ENCODE peak calls at places on chromosomes 3 and 15, in seven cellular contexts. One of them, this sample, is unnamed.

GRCh38 chr15:29127506-29128430 is 141.9 kb downstream of the NSMCE3 start:
- DNase-seq in CD4-positive, alpha-beta T cell: no peak
- DNase-seq in lower lobe of right lung: peak; percentile 28
- DNase-seq in DND-41: no peak
- DNase-seq in sigmoid colon: peak; percentile 46
- DNase-seq in suprapubic skin: no peak
- DNase-seq in transverse colon: no peak
- DNase-seq in this sample: no peak

GRCh38 chr3:72475258-72476138 is 372.7 kb downstream of the SHQ1 start:
- DNase-seq in CD4-positive, alpha-beta T cell: no peak
- DNase-seq in lower lobe of right lung: no peak
- DNase-seq in DND-41: no peak
- DNase-seq in sigmoid colon: no peak
- DNase-seq in suprapubic skin: no peak
- DNase-seq in transverse colon: no peak
- DNase-seq in this sample: no peak

GRCh38 chr3:59237121-59237520 is 187.3 kb upstream of the CFAP20DC start:
- DNase-seq in CD4-positive, alpha-beta T cell: no peak
- DNase-seq in lower lobe of right lung: no peak
- DNase-seq in DND-41: no peak
- DNase-seq in sigmoid colon: no peak
- DNase-seq in suprapubic skin: no peak
- DNase-seq in transverse colon: no peak
- DNase-seq in this sample: no peak

GRCh38 chr3:149968216-149968615 is 2.5 kb downstream of the PFN2 start:
- DNase-seq in CD4-positive, alpha-beta T cell: no peak
- DNase-seq in lower lobe of right lung: no peak
- DNase-seq in DND-41: no peak
- DNase-seq in sigmoid colon: no peak
- DNase-seq in suprapubic skin: no peak
- DNase-seq in transverse colon: no peak
- DNase-seq in this sample: no peak

GRCh38 chr3:42501681-42502428 is 588 bp upstream of the VIPR1 start:
- DNase-seq in CD4-positive, alpha-beta T cell: peak; percentile 50
- DNase-seq in lower lobe of right lung: peak; percentile 77
- DNase-seq in DND-41: no peak
- DNase-seq in sigmoid colon: peak; percentile 68
- DNase-seq in suprapubic skin: peak; percentile 86
- DNase-seq in transverse colon: peak; percentile 84
- DNase-seq in this sample: peak; percentile 80

GRCh38 chr15:89551502-89551901 is 23.8 kb upstream of the TICRR start:
- DNase-seq in CD4-positive, alpha-beta T cell: no peak
- DNase-seq in lower lobe of right lung: no peak
- DNase-seq in DND-41: no peak
- DNase-seq in sigmoid colon: no peak
- DNase-seq in suprapubic skin: no peak
- DNase-seq in transverse colon: no peak
- DNase-seq in this sample: no peak

GRCh38 chr3:38364721-38365400 is 18.3 kb downstream of the XYLB start:
- DNase-seq in CD4-positive, alpha-beta T cell: no peak
- DNase-seq in lower lobe of right lung: no peak
- DNase-seq in DND-41: no peak
- DNase-seq in sigmoid colon: no peak
- DNase-seq in suprapubic skin: peak; percentile 44
- DNase-seq in transverse colon: no peak
- DNase-seq in this sample: no peak

GRCh38 chr3:69121950-69122349 is 445 bp downstream of the LMOD3 start:
- DNase-seq in CD4-positive, alpha-beta T cell: no peak
- DNase-seq in lower lobe of right lung: no peak
- DNase-seq in DND-41: no peak
- DNase-seq in sigmoid colon: no peak
- DNase-seq in suprapubic skin: no peak
- DNase-seq in transverse colon: no peak
- DNase-seq in this sample: no peak

GRCh38 chr3:64399205-64399800 is 174.0 kb upstream of the PRICKLE2 start:
- DNase-seq in CD4-positive, alpha-beta T cell: no peak
- DNase-seq in lower lobe of right lung: no peak
- DNase-seq in DND-41: no peak
- DNase-seq in sigmoid colon: no peak
- DNase-seq in suprapubic skin: no peak
- DNase-seq in transverse colon: no peak
- DNase-seq in this sample: no peak

GRCh38 chr15:75836953-75837321 is 6.3 kb upstream of the UBE2Q2 start:
- DNase-seq in CD4-positive, alpha-beta T cell: peak; percentile 16
- DNase-seq in lower lobe of right lung: peak; percentile 53
- DNase-seq in DND-41: peak; percentile 19
- DNase-seq in sigmoid colon: no peak
- DNase-seq in suprapubic skin: no peak
- DNase-seq in transverse colon: no peak
- DNase-seq in this sample: no peak

GRCh38 chr15:33547876-33548275 is 237.1 kb downstream of the RYR3 start:
- DNase-seq in CD4-positive, alpha-beta T cell: no peak
- DNase-seq in lower lobe of right lung: peak; percentile 25
- DNase-seq in DND-41: peak; percentile 63
- DNase-seq in sigmoid colon: no peak
- DNase-seq in suprapubic skin: no peak
- DNase-seq in transverse colon: no peak
- DNase-seq in this sample: no peak

GRCh38 chr15:44243829-44244228 is 44.7 kb upstream of the GOLM2 start:
- DNase-seq in CD4-positive, alpha-beta T cell: no peak
- DNase-seq in lower lobe of right lung: no peak
- DNase-seq in DND-41: no peak
- DNase-seq in sigmoid colon: no peak
- DNase-seq in suprapubic skin: no peak
- DNase-seq in transverse colon: no peak
- DNase-seq in this sample: no peak
- TF ChIP-seq CTCF in CD4-positive, alpha-beta T cell: no peak
- TF ChIP-seq CTCF in lower lobe of right lung: no peak
- TF ChIP-seq CTCF in DND-41: no peak
- TF ChIP-seq CTCF in sigmoid colon: no peak
- TF ChIP-seq CTCF in suprapubic skin: no peak
- TF ChIP-seq CTCF in transverse colon: no peak
- TF ChIP-seq CTCF in this sample: no peak

GRCh38 chr3:139234491-139234890 is 109.3 kb upstream of the MRPS22 start:
- DNase-seq in CD4-positive, alpha-beta T cell: no peak
- DNase-seq in lower lobe of right lung: no peak
- DNase-seq in DND-41: no peak
- DNase-seq in sigmoid colon: no peak
- DNase-seq in suprapubic skin: no peak
- DNase-seq in transverse colon: no peak
- DNase-seq in this sample: no peak

GRCh38 chr3:139230391-139230790 is 113.4 kb upstream of the MRPS22 start:
- DNase-seq in CD4-positive, alpha-beta T cell: no peak
- DNase-seq in lower lobe of right lung: no peak
- DNase-seq in DND-41: no peak
- DNase-seq in sigmoid colon: no peak
- DNase-seq in suprapubic skin: no peak
- DNase-seq in transverse colon: no peak
- DNase-seq in this sample: no peak

GRCh38 chr3:139235192-139235591 is 108.6 kb upstream of the MRPS22 start:
- DNase-seq in CD4-positive, alpha-beta T cell: no peak
- DNase-seq in lower lobe of right lung: no peak
- DNase-seq in DND-41: no peak
- DNase-seq in sigmoid colon: no peak
- DNase-seq in suprapubic skin: no peak
- DNase-seq in transverse colon: no peak
- DNase-seq in this sample: no peak

GRCh38 chr3:139227827-139228226 is 116.0 kb upstream of the MRPS22 start:
- DNase-seq in CD4-positive, alpha-beta T cell: no peak
- DNase-seq in lower lobe of right lung: no peak
- DNase-seq in DND-41: no peak
- DNase-seq in sigmoid colon: no peak
- DNase-seq in suprapubic skin: no peak
- DNase-seq in transverse colon: no peak
- DNase-seq in this sample: no peak

GRCh38 chr3:139231555-139232281 is 112.1 kb upstream of the MRPS22 start:
- DNase-seq in CD4-positive, alpha-beta T cell: no peak
- DNase-seq in lower lobe of right lung: no peak
- DNase-seq in DND-41: no peak
- DNase-seq in sigmoid colon: no peak
- DNase-seq in suprapubic skin: no peak
- DNase-seq in transverse colon: no peak
- DNase-seq in this sample: no peak
- H3K27ac ChIP-seq in CD4-positive, alpha-beta T cell: no peak overlapping the region
- H3K27ac ChIP-seq in lower lobe of right lung: no peak overlapping the region
- H3K27ac ChIP-seq in DND-41: no peak overlapping the region
- H3K27ac ChIP-seq in sigmoid colon: no peak overlapping the region
- H3K27ac ChIP-seq in suprapubic skin: no peak overlapping the region
- H3K27ac ChIP-seq in transverse colon: no peak overlapping the region
- H3K27ac ChIP-seq in this sample: no peak overlapping the region

GRCh38 chr3:128076465-128076782 is 24.2 kb downstream of the SEC61A1 start:
- DNase-seq in CD4-positive, alpha-beta T cell: no peak
- DNase-seq in lower lobe of right lung: peak; percentile 61
- DNase-seq in DND-41: no peak
- DNase-seq in sigmoid colon: peak; percentile 66
- DNase-seq in suprapubic skin: no peak
- DNase-seq in transverse colon: no peak
- DNase-seq in this sample: no peak

GRCh38 chr3:128076783-128077624 is 24.8 kb downstream of the SEC61A1 start:
- DNase-seq in CD4-positive, alpha-beta T cell: peak; percentile 23
- DNase-seq in lower lobe of right lung: peak; percentile 71
- DNase-seq in DND-41: no peak
- DNase-seq in sigmoid colon: no peak
- DNase-seq in suprapubic skin: peak; percentile 76
- DNase-seq in transverse colon: peak; percentile 34
- DNase-seq in this sample: peak; percentile 73

GRCh38 chr3:128074851-128075515 is 22.7 kb downstream of the SEC61A1 start:
- DNase-seq in CD4-positive, alpha-beta T cell: no peak
- DNase-seq in lower lobe of right lung: no peak
- DNase-seq in DND-41: no peak
- DNase-seq in sigmoid colon: no peak
- DNase-seq in suprapubic skin: peak; percentile 37
- DNase-seq in transverse colon: no peak
- DNase-seq in this sample: peak; percentile 53

GRCh38 chr3:128073807-128074206 is 21.6 kb downstream of the SEC61A1 start:
- DNase-seq in CD4-positive, alpha-beta T cell: no peak
- DNase-seq in lower lobe of right lung: no peak
- DNase-seq in DND-41: no peak
- DNase-seq in sigmoid colon: no peak
- DNase-seq in suprapubic skin: no peak
- DNase-seq in transverse colon: no peak
- DNase-seq in this sample: no peak

GRCh38 chr3:128075516-128076464 is 23.6 kb downstream of the SEC61A1 start:
- DNase-seq in CD4-positive, alpha-beta T cell: peak; percentile 76
- DNase-seq in lower lobe of right lung: peak; percentile 93
- DNase-seq in DND-41: no peak
- DNase-seq in sigmoid colon: peak; percentile 90
- DNase-seq in suprapubic skin: peak; percentile 90
- DNase-seq in transverse colon: peak; percentile 91
- DNase-seq in this sample: peak; percentile 92
- TF ChIP-seq CTCF in CD4-positive, alpha-beta T cell: peak; percentile 87
- TF ChIP-seq CTCF in lower lobe of right lung: peak; percentile 99
- TF ChIP-seq CTCF in DND-41: peak; percentile 39
- TF ChIP-seq CTCF in sigmoid colon: peak; percentile 54
- TF ChIP-seq CTCF in suprapubic skin: peak; percentile 84
- TF ChIP-seq CTCF in transverse colon: peak; percentile 98
- TF ChIP-seq CTCF in this sample: peak; percentile 94

GRCh38 chr3:189983612-189984011 is 137.1 kb downstream of the P3H2 start:
- DNase-seq in CD4-positive, alpha-beta T cell: no peak
- DNase-seq in lower lobe of right lung: no peak
- DNase-seq in DND-41: no peak
- DNase-seq in sigmoid colon: no peak
- DNase-seq in suprapubic skin: no peak
- DNase-seq in transverse colon: no peak
- DNase-seq in this sample: no peak
- H3K27ac ChIP-seq in CD4-positive, alpha-beta T cell: no peak overlapping the region
- H3K27ac ChIP-seq in lower lobe of right lung: no peak overlapping the region
- H3K27ac ChIP-seq in DND-41: no peak overlapping the region
- H3K27ac ChIP-seq in sigmoid colon: no peak overlapping the region
- H3K27ac ChIP-seq in suprapubic skin: no peak overlapping the region
- H3K27ac ChIP-seq in transverse colon: no peak overlapping the region
- H3K27ac ChIP-seq in this sample: no peak overlapping the region

GRCh38 chr3:901953-902778 is 190.7 kb upstream of the CNTN6 start:
- DNase-seq in CD4-positive, alpha-beta T cell: no peak
- DNase-seq in lower lobe of right lung: no peak
- DNase-seq in DND-41: no peak
- DNase-seq in sigmoid colon: no peak
- DNase-seq in suprapubic skin: no peak
- DNase-seq in transverse colon: no peak
- DNase-seq in this sample: no peak
- TF ChIP-seq CTCF in CD4-positive, alpha-beta T cell: no peak
- TF ChIP-seq CTCF in lower lobe of right lung: peak; percentile 25
- TF ChIP-seq CTCF in DND-41: peak; percentile 47
- TF ChIP-seq CTCF in sigmoid colon: no peak
- TF ChIP-seq CTCF in suprapubic skin: no peak
- TF ChIP-seq CTCF in transverse colon: peak; percentile 42
- TF ChIP-seq CTCF in this sample: no peak

DNA sequence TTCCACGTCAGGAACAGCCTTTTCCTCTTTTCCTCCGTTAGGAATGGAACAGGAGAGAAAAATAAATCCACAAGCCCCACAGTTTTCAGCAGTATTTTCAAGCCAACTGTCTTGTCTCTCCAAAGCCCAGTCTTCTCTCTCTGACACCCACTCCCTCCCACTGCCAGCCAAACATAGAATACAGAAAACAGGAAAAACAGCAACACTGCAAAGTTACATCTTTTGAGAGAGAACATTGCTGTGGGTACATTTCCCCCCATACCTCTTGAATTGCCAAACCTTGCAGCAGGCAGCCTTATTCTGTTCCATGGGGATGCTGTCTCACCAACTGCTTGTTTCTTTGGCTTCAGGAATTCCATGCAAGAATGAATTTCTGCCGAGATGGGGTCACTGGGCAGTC is 355.7 kb upstream of the UMPS start:
- DNase-seq in CD4-positive, alpha-beta T cell: no peak
- DNase-seq in lower lobe of right lung: no peak
- DNase-seq in DND-41: no peak
- DNase-seq in sigmoid colon: no peak
- DNase-seq in suprapubic skin: no peak
- DNase-seq in transverse colon: no peak
- DNase-seq in this sample: no peak
- H3K27ac ChIP-seq in CD4-positive, alpha-beta T cell: no peak overlapping the region
- H3K27ac ChIP-seq in lower lobe of right lung: no peak overlapping the region
- H3K27ac ChIP-seq in DND-41: no peak overlapping the region
- H3K27ac ChIP-seq in sigmoid colon: no peak overlapping the region
- H3K27ac ChIP-seq in suprapubic skin: no peak overlapping the region
- H3K27ac ChIP-seq in transverse colon: no peak overlapping the region
- H3K27ac ChIP-seq in this sample: no peak overlapping the region

DNA sequence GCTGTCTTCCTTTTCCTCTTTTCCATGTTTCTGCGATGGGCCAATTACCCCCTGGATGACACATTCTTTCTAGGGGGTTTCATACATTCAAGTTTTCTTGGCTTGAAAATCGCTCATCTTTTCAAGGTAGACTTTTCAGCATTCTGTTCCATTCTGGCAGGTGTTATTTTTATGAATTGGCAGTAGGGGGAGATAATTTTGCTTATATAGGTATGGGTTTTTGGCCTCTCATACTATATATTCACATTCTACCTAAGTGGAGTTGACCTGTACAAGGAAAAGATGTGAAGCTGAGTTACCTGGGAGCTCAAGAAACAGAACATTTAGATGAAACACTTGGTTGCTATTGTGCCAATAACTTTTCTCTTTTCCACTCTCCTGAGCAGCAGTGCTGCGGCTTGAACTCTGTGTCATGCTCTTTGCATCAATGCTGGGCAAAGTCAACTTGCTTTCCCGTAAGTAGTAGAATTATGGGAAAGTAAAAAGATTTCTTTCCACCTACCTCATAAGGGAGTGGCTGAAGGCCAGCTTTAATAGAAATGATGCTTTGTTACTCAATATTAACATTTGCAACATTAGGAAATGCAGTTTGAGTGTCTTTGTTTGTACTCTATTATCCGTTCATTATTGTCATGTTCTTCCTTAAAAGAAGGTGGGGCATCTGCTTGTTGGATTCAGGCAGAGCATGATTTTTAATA is 27.9 kb upstream of the MFSD1 start:
- DNase-seq in CD4-positive, alpha-beta T cell: no peak
- DNase-seq in lower lobe of right lung: no peak
- DNase-seq in DND-41: no peak
- DNase-seq in sigmoid colon: no peak
- DNase-seq in suprapubic skin: no peak
- DNase-seq in transverse colon: no peak
- DNase-seq in this sample: no peak
- TF ChIP-seq CTCF in CD4-positive, alpha-beta T cell: no peak
- TF ChIP-seq CTCF in lower lobe of right lung: no peak
- TF ChIP-seq CTCF in DND-41: no peak
- TF ChIP-seq CTCF in sigmoid colon: no peak
- TF ChIP-seq CTCF in suprapubic skin: no peak
- TF ChIP-seq CTCF in transverse colon: no peak
- TF ChIP-seq CTCF in this sample: no peak

This sample was measured in coronary artery.